ENCODE peak calls at places on chromosomes 3 and 15, in eight cellular contexts. One of them, this sample, is unnamed.

GRCh38 chr3:23913182-23913581 is 3.6 kb downstream of the NKIRAS1 start:
- DNase-seq in heart left ventricle: no peak
- DNase-seq in body of pancreas: no peak
- DNase-seq in dorsolateral prefrontal cortex: no peak
- DNase-seq in ovary: no peak
- DNase-seq in kidney: no peak
- DNase-seq in AG04450: no peak
- DNase-seq in lower leg skin: no peak
- DNase-seq in this sample: no peak

GRCh38 chr15:45776772-45777171 is 141.9 kb downstream of the SQOR start:
- DNase-seq in heart left ventricle: no peak
- DNase-seq in body of pancreas: no peak
- DNase-seq in dorsolateral prefrontal cortex: no peak
- DNase-seq in ovary: no peak
- DNase-seq in kidney: no peak
- DNase-seq in AG04450: no peak
- DNase-seq in lower leg skin: no peak
- DNase-seq in this sample: no peak

GRCh38 chr3:184525337-184526157 is 36.0 kb upstream of the EPHB3 start:
- DNase-seq in heart left ventricle: no peak
- DNase-seq in body of pancreas: no peak
- DNase-seq in dorsolateral prefrontal cortex: no peak
- DNase-seq in ovary: peak
- DNase-seq in kidney: peak
- DNase-seq in AG04450: no peak
- DNase-seq in lower leg skin: no peak
- DNase-seq in this sample: no peak

GRCh38 chr3:132262956-132263355 is 54.3 kb upstream of the ACP3 start:
- DNase-seq in heart left ventricle: no peak
- DNase-seq in body of pancreas: no peak
- DNase-seq in dorsolateral prefrontal cortex: no peak
- DNase-seq in ovary: no peak
- DNase-seq in kidney: no peak
- DNase-seq in AG04450: no peak
- DNase-seq in lower leg skin: no peak
- DNase-seq in this sample: no peak

GRCh38 chr3:126312326-126312725 is 44.9 kb downstream of the KLF15 start:
- DNase-seq in heart left ventricle: no peak
- DNase-seq in body of pancreas: no peak
- DNase-seq in dorsolateral prefrontal cortex: no peak
- DNase-seq in ovary: no peak
- DNase-seq in kidney: peak
- DNase-seq in AG04450: no peak
- DNase-seq in lower leg skin: peak
- DNase-seq in this sample: no peak

GRCh38 chr15:63157891-63158431 is 684 bp upstream of the RPS27L start:
- DNase-seq in heart left ventricle: peak
- DNase-seq in body of pancreas: peak
- DNase-seq in dorsolateral prefrontal cortex: no peak
- DNase-seq in ovary: peak
- DNase-seq in kidney: no peak
- DNase-seq in AG04450: peak
- DNase-seq in lower leg skin: peak
- DNase-seq in this sample: no peak

GRCh38 chr3:142595581-142595950 is 627 bp upstream of the PLS1 start:
- DNase-seq in heart left ventricle: no peak
- DNase-seq in body of pancreas: peak
- DNase-seq in dorsolateral prefrontal cortex: no peak
- DNase-seq in ovary: no peak
- DNase-seq in kidney: no peak
- DNase-seq in AG04450: peak
- DNase-seq in lower leg skin: no peak
- DNase-seq in this sample: peak

GRCh38 chr3:10676905-10677304 is 139.1 kb upstream of the SLC6A11 start:
- DNase-seq in heart left ventricle: no peak
- DNase-seq in body of pancreas: no peak
- DNase-seq in dorsolateral prefrontal cortex: no peak
- DNase-seq in ovary: no peak
- DNase-seq in kidney: no peak
- DNase-seq in AG04450: no peak
- DNase-seq in lower leg skin: no peak
- DNase-seq in this sample: no peak

GRCh38 chr15:88447741-88448140 is 19.4 kb downstream of the MRPL46 start:
- DNase-seq in heart left ventricle: no peak
- DNase-seq in body of pancreas: no peak
- DNase-seq in dorsolateral prefrontal cortex: no peak
- DNase-seq in ovary: no peak
- DNase-seq in kidney: no peak
- DNase-seq in AG04450: no peak
- DNase-seq in lower leg skin: peak
- DNase-seq in this sample: no peak

GRCh38 chr3:138442996-138443395 is 8.6 kb downstream of the ESYT3 start:
- DNase-seq in heart left ventricle: no peak
- DNase-seq in body of pancreas: no peak
- DNase-seq in dorsolateral prefrontal cortex: no peak
- DNase-seq in ovary: no peak
- DNase-seq in kidney: no peak
- DNase-seq in AG04450: no peak
- DNase-seq in lower leg skin: no peak
- DNase-seq in this sample: no peak

GRCh38 chr15:61987824-61988223 is 72.4 kb downstream of the VPS13C start:
- DNase-seq in heart left ventricle: no peak
- DNase-seq in body of pancreas: no peak
- DNase-seq in dorsolateral prefrontal cortex: no peak
- DNase-seq in ovary: no peak
- DNase-seq in kidney: no peak
- DNase-seq in AG04450: no peak
- DNase-seq in lower leg skin: no peak
- DNase-seq in this sample: no peak

GRCh38 chr3:107753494-107753893 is 230.7 kb downstream of the BBX start:
- DNase-seq in heart left ventricle: no peak
- DNase-seq in body of pancreas: peak
- DNase-seq in dorsolateral prefrontal cortex: peak
- DNase-seq in ovary: peak
- DNase-seq in kidney: no peak
- DNase-seq in AG04450: no peak
- DNase-seq in lower leg skin: no peak
- DNase-seq in this sample: no peak

GRCh38 chr15:53869044-53869805 is 109.0 kb upstream of the UNC13C start:
- DNase-seq in heart left ventricle: no peak
- DNase-seq in body of pancreas: no peak
- DNase-seq in dorsolateral prefrontal cortex: no peak
- DNase-seq in ovary: no peak
- DNase-seq in kidney: no peak
- DNase-seq in AG04450: no peak
- DNase-seq in lower leg skin: no peak
- DNase-seq in this sample: no peak

GRCh38 chr3:105809204-105809893 is 59.5 kb downstream of the CBLB start:
- DNase-seq in heart left ventricle: no peak
- DNase-seq in body of pancreas: no peak
- DNase-seq in dorsolateral prefrontal cortex: no peak
- DNase-seq in ovary: no peak
- DNase-seq in kidney: no peak
- DNase-seq in AG04450: no peak
- DNase-seq in lower leg skin: no peak
- DNase-seq in this sample: no peak

GRCh38 chr3:52036222-52036694 is 20.1 kb downstream of the DUSP7 start:
- DNase-seq in heart left ventricle: no peak
- DNase-seq in body of pancreas: no peak
- DNase-seq in dorsolateral prefrontal cortex: no peak
- DNase-seq in ovary: no peak
- DNase-seq in kidney: no peak
- DNase-seq in AG04450: no peak
- DNase-seq in lower leg skin: no peak
- DNase-seq in this sample: no peak

GRCh38 chr3:481680-482079 is 285.1 kb downstream of the CHL1 start:
- DNase-seq in heart left ventricle: no peak
- DNase-seq in body of pancreas: no peak
- DNase-seq in dorsolateral prefrontal cortex: no peak
- DNase-seq in ovary: no peak
- DNase-seq in kidney: no peak
- DNase-seq in AG04450: no peak
- DNase-seq in lower leg skin: no peak
- DNase-seq in this sample: no peak

GRCh38 chr3:4829031-4829394 is 150.2 kb upstream of the BHLHE40 start:
- DNase-seq in heart left ventricle: no peak
- DNase-seq in body of pancreas: no peak
- DNase-seq in dorsolateral prefrontal cortex: no peak
- DNase-seq in ovary: no peak
- DNase-seq in kidney: no peak
- DNase-seq in AG04450: no peak
- DNase-seq in lower leg skin: no peak
- DNase-seq in this sample: no peak

GRCh38 chr3:8499181-8499611 is 2.4 kb upstream of the LMCD1 start:
- DNase-seq in heart left ventricle: no peak
- DNase-seq in body of pancreas: peak
- DNase-seq in dorsolateral prefrontal cortex: peak
- DNase-seq in ovary: no peak
- DNase-seq in kidney: no peak
- DNase-seq in AG04450: no peak
- DNase-seq in lower leg skin: no peak
- DNase-seq in this sample: no peak
- H3K4me3 ChIP-seq in heart left ventricle: no peak
- H3K4me3 ChIP-seq in body of pancreas: no peak
- H3K4me3 ChIP-seq in dorsolateral prefrontal cortex: no peak
- H3K4me3 ChIP-seq in ovary: no peak
- H3K4me3 ChIP-seq in kidney: no peak
- H3K4me3 ChIP-seq in AG04450: no peak
- H3K4me3 ChIP-seq in lower leg skin: no peak
- H3K4me3 ChIP-seq in this sample: no peak

GRCh38 chr3:136311256-136311655 is 61.1 kb downstream of the PCCB start:
- DNase-seq in heart left ventricle: no peak
- DNase-seq in body of pancreas: no peak
- DNase-seq in dorsolateral prefrontal cortex: no peak
- DNase-seq in ovary: no peak
- DNase-seq in kidney: no peak
- DNase-seq in AG04450: no peak
- DNase-seq in lower leg skin: peak
- DNase-seq in this sample: peak

GRCh38 chr3:136305879-136306278 is 55.7 kb downstream of the PCCB start:
- DNase-seq in heart left ventricle: no peak
- DNase-seq in body of pancreas: no peak
- DNase-seq in dorsolateral prefrontal cortex: no peak
- DNase-seq in ovary: no peak
- DNase-seq in kidney: no peak
- DNase-seq in AG04450: peak
- DNase-seq in lower leg skin: no peak
- DNase-seq in this sample: peak
- TF ChIP-seq CTCF in heart left ventricle: no peak
- TF ChIP-seq CTCF in body of pancreas: no peak
- TF ChIP-seq CTCF in dorsolateral prefrontal cortex: no peak
- TF ChIP-seq CTCF in ovary: no peak
- TF ChIP-seq CTCF in kidney: no peak
- TF ChIP-seq CTCF in AG04450: peak
- TF ChIP-seq CTCF in lower leg skin: no peak
- TF ChIP-seq CTCF in this sample: peak

GRCh38 chr15:64845183-64845611 is 3.5 kb downstream of the PLEKHO2 start:
- DNase-seq in heart left ventricle: peak
- DNase-seq in body of pancreas: no peak
- DNase-seq in dorsolateral prefrontal cortex: no peak
- DNase-seq in ovary: peak
- DNase-seq in kidney: peak
- DNase-seq in AG04450: no peak
- DNase-seq in lower leg skin: no peak
- DNase-seq in this sample: no peak
- H3K4me3 ChIP-seq in heart left ventricle: peak
- H3K4me3 ChIP-seq in body of pancreas: no peak
- H3K4me3 ChIP-seq in dorsolateral prefrontal cortex: peak
- H3K4me3 ChIP-seq in ovary: peak
- H3K4me3 ChIP-seq in kidney: no peak
- H3K4me3 ChIP-seq in AG04450: peak
- H3K4me3 ChIP-seq in lower leg skin: no peak
- H3K4me3 ChIP-seq in this sample: peak

GRCh38 chr3:168671091-168671490 is 575.4 kb upstream of the GOLIM4 start:
- DNase-seq in heart left ventricle: no peak
- DNase-seq in body of pancreas: no peak
- DNase-seq in dorsolateral prefrontal cortex: no peak
- DNase-seq in ovary: no peak
- DNase-seq in kidney: no peak
- DNase-seq in AG04450: no peak
- DNase-seq in lower leg skin: no peak
- DNase-seq in this sample: no peak
- TF ChIP-seq CTCF in heart left ventricle: no peak
- TF ChIP-seq CTCF in body of pancreas: no peak
- TF ChIP-seq CTCF in dorsolateral prefrontal cortex: no peak
- TF ChIP-seq CTCF in ovary: no peak
- TF ChIP-seq CTCF in kidney: no peak
- TF ChIP-seq CTCF in AG04450: no peak
- TF ChIP-seq CTCF in lower leg skin: no peak
- TF ChIP-seq CTCF in this sample: no peak

This sample was measured in epithelial cell of proximal tubule.